ENCODE peak calls at places on chromosome X, in five cellular contexts. W, R, L, N and F are unnamed samples.

GRCh38 chrX:46325312-46325877 is 219.8 kb downstream of the ZNF674 start:
- DNase-seq in W (peak; percentile 80), L (peak; percentile 62), N (no peak), R (no peak), F (peak; percentile 97)

GRCh38 chrX:74408310-74408709 is 13.0 kb upstream of the SLC16A2 start:
- DNase-seq in W (no peak), N (no peak), R (no peak), L (no peak), F (no peak)

GRCh38 chrX:13197961-13198761 is 121.7 kb downstream of the ATXN3L start:
- DNase-seq in W (no peak), N (no peak), L (no peak), R (no peak), F (peak; percentile 74)

GRCh38 chrX:53442322-53442631 is 8.1 kb upstream of the HSD17B10 start:
- DNase-seq in N (no peak), R (peak; percentile 5), L (no peak), W (no peak), F (no peak)

GRCh38 chrX:45351478-45351877 is 150.8 kb upstream of the DIPK2B start:
- DNase-seq in L (peak; percentile 88), R (no peak), N (no peak), W (peak; percentile 7), F (no peak)

GRCh38 chrX:114841051-114841450 is 176.4 kb downstream of the IL13RA2 start:
- DNase-seq in R (no peak), W (no peak), L (peak; percentile 44), N (no peak), F (no peak)

GRCh38 chrX:135477576-135477975 is 42.9 kb upstream of the INTS6L start:
- DNase-seq in W (peak; percentile 20), N (peak; percentile 54), R (peak; percentile 64), L (peak; percentile 46), F (peak; percentile 74)

GRCh38 chrX:3748052-3748559 is 34.7 kb upstream of the PRKX start:
- DNase-seq in W (no peak), R (no peak), N (no peak), L (no peak), F (no peak)

GRCh38 chrX:130704053-130705038 is 198.7 kb downstream of the ENOX2 start:
- DNase-seq in L (peak; percentile 41), N (no peak), R (no peak), W (no peak), F (no peak)

GRCh38 chrX:153968754-153969124 is 2.9 kb downstream of the HCFC1 start:
- DNase-seq in L (no peak), W (no peak), N (no peak), R (no peak), F (no peak)

GRCh38 chrX:65609237-65609636 is 58.2 kb upstream of the MSN start:
- DNase-seq in L (no peak), W (no peak), N (no peak), R (no peak), F (no peak)

GRCh38 chrX:40107291-40108083 is 9.7 kb upstream of the BCOR start:
- DNase-seq in R (peak; percentile 55), L (no peak), N (peak; percentile 83), W (peak; percentile 72), F (peak; percentile 87)

GRCh38 chrX:19747672-19748610 is 139.5 kb downstream of the SH3KBP1 start:
- DNase-seq in R (peak; percentile 31), L (no peak), W (no peak), N (no peak), F (no peak)

GRCh38 chrX:38149016-38149415 is 71.7 kb downstream of the SRPX start:
- DNase-seq in W (no peak), R (no peak), N (no peak), L (no peak), F (no peak)

GRCh38 chrX:11558972-11559371 is 106.7 kb downstream of the ARHGAP6 start:
- DNase-seq in N (no peak), W (no peak), R (peak; percentile 12), L (no peak), F (no peak)

GRCh38 chrX:152108527-152108926 is 29.9 kb downstream of the MAGEA10 start:
- DNase-seq in N (no peak), W (no peak), R (no peak), L (no peak), F (no peak)

GRCh38 chrX:1480082-1480785 is 27.5 kb upstream of the ASMTL start:
- DNase-seq in N (peak; percentile 13), R (no peak), L (no peak), W (no peak), F (no peak)

GRCh38 chrX:100410083-100410590 is at the start of gene PCDH19:
- DNase-seq in W (no peak), L (peak; percentile 46), N (peak; percentile 84), R (peak; percentile 47), F (peak; percentile 91)

GRCh38 chrX:18151157-18151556 is 69.5 kb downstream of the BEND2 start:
- DNase-seq in W (no peak), R (no peak), N (no peak), L (no peak), F (no peak)

GRCh38 chrX:130171446-130172126 is at the start of gene RAB33A:
- DNase-seq in W (no peak), N (peak; percentile 58), L (peak; percentile 25), R (no peak), F (peak; percentile 69)

GRCh38 chrX:83535417-83536244 is 27.5 kb downstream of the POU3F4 start:
- DNase-seq in W (no peak), R (peak; percentile 1), L (no peak), N (no peak), F (no peak)

GRCh38 chrX:130975947-130976346 is 72.9 kb upstream of the ENOX2 start:
- DNase-seq in L (peak; percentile 41), N (no peak), R (peak; percentile 66), W (peak; percentile 45), F (no peak)

GRCh38 chrX:109472939-109473713 is 8.8 kb downstream of the GUCY2F start:
- DNase-seq in W (no peak), L (peak; percentile 5), N (peak; percentile 57), R (peak; percentile 1), F (peak; percentile 83)

GRCh38 chrX:64192040-64192439 is 13.5 kb downstream of the AMER1 start:
- DNase-seq in N (no peak), R (no peak), W (no peak), L (no peak), F (peak; percentile 11)